ENCODE peak calls at places on chromosomes 7 and 10, in five cellular contexts. V, M, B, E and D are unnamed samples.

GRCh38 chr10:60353519-60354258 is 36.0 kb downstream of the ANK3 start:
- DNase-seq in M (peak), V (no peak), B (no peak), E (no peak), D (no peak)

GRCh38 chr7:135991322-135991721 is 14.2 kb upstream of the MTPN start:
- DNase-seq in V (no peak), E (no peak), M (no peak), B (no peak), D (no peak)

GRCh38 chr7:148973256-148973655 is 55.0 kb downstream of the PDIA4 start:
- DNase-seq in E (no peak), M (no peak), V (no peak), B (no peak), D (no peak)

GRCh38 chr10:50447691-50448090 is 176.1 kb downstream of the SGMS1 start:
- DNase-seq in B (no peak), V (no peak), M (no peak), E (no peak), D (no peak)

GRCh38 chr7:53504914-53505313 is 469.5 kb downstream of the POM121L12 start:
- DNase-seq in E (no peak), M (no peak), B (no peak), V (peak), D (no peak)

GRCh38 chr7:150753826-150754603 is 16.8 kb downstream of the GIMAP5 start:
- DNase-seq in V (no peak), B (no peak), E (no peak), M (no peak), D (no peak)

GRCh38 chr7:148867571-148868377 is 16.3 kb downstream of the EZH2 start:
- DNase-seq in E (no peak), V (no peak), B (no peak), M (no peak), D (no peak)

GRCh38 chr7:99244942-99245341 is 27.7 kb upstream of the MYH16 start:
- DNase-seq in B (peak), M (no peak), V (no peak), E (no peak), D (no peak)

GRCh38 chr10:46558411-46559185 is 2.1 kb upstream of the GPRIN2 start:
- DNase-seq in E (no peak), B (no peak), M (peak), V (no peak), D (no peak)

GRCh38 chr10:81040947-81041346 is 503.2 kb downstream of the SH2D4B start:
- DNase-seq in B (no peak), M (no peak), V (no peak), E (no peak), D (no peak)

GRCh38 chr10:98920807-98921206 is 314.8 kb downstream of the HPSE2 start:
- DNase-seq in B (no peak), M (no peak), V (no peak), E (no peak), D (no peak)

GRCh38 chr7:37216156-37216839 is 232.4 kb downstream of the ELMO1 start:
- DNase-seq in B (no peak), E (no peak), V (no peak), M (no peak), D (no peak)

GRCh38 chr10:133509700-133510099 is 17.5 kb upstream of the CYP2E1 start:
- DNase-seq in B (no peak), M (no peak), V (no peak), E (no peak), D (no peak)

GRCh38 chr7:112205348-112206237 is 606 bp downstream of the DOCK4 start:
- DNase-seq in B (no peak), V (no peak), E (no peak), M (peak), D (no peak)

GRCh38 chr10:118585234-118585633 is 10.2 kb downstream of the PRLHR start:
- DNase-seq in B (no peak), M (no peak), E (no peak), V (no peak), D (no peak)

GRCh38 chr10:117568226-117568625 is 25.7 kb downstream of the EMX2 start:
- DNase-seq in V (no peak), M (no peak), B (no peak), E (no peak), D (no peak)

GRCh38 chr7:157751351-157751750 is 414.5 kb downstream of the DNAJB6 start:
- DNase-seq in E (no peak), B (no peak), M (no peak), V (no peak), D (no peak)

GRCh38 chr10:104589871-104590270 is 51.2 kb upstream of the SORCS3 start:
- DNase-seq in E (no peak), B (no peak), V (peak), M (no peak), D (no peak)

GRCh38 chr10:132395704-132396494 is 1.1 kb upstream of the PWWP2B start:
- DNase-seq in E (no peak), M (peak), B (no peak), V (no peak), D (no peak)